ENCODE peak calls at places on chromosomes 5 and 9, in seven cellular contexts. Q is Right ventricle myocardium inferior, O is RKO, R is M059J, J is mucosa of gallbladder, N is left ventricle myocardium superior, S is IMR-90. F is an unnamed sample.

GRCh38 chr9:127838375-127839078 is 15.9 kb downstream of the ENG start:
- DNase-seq in O (peak), R (peak), N (peak), J (no peak), S (peak), Q (peak), F (peak)

GRCh38 chr5:134840811-134841210 is 5.0 kb upstream of the C5orf24 start:
- DNase-seq in Q (no peak), O (no peak), R (peak), J (no peak), S (no peak), N (no peak), F (no peak)

GRCh38 chr9:96867282-96867814 is 13.0 kb upstream of the ZNF782 start:
- DNase-seq in J (no peak), Q (no peak), R (no peak), N (no peak), O (no peak), S (no peak), F (no peak)

GRCh38 chr5:56206126-56206525 is 27.0 kb downstream of the ANKRD55 start:
- DNase-seq in Q (no peak), O (peak), N (no peak), R (peak), S (peak), J (no peak), F (no peak)

GRCh38 chr5:10289353-10289752 is 18.3 kb downstream of the CMBL start:
- DNase-seq in Q (no peak), S (no peak), J (no peak), O (no peak), R (no peak), N (peak), F (peak)

GRCh38 chr5:107653685-107654084 is 17.1 kb downstream of the EFNA5 start:
- DNase-seq in J (no peak), N (no peak), S (no peak), R (no peak), Q (no peak), O (no peak), F (no peak)

GRCh38 chr9:95379630-95380029 is 62.1 kb upstream of the FANCC start:
- DNase-seq in Q (no peak), J (no peak), R (peak), O (no peak), N (no peak), S (no peak), F (no peak)

GRCh38 chr5:172255444-172255843 is 28.1 kb downstream of the UBTD2 start:
- DNase-seq in O (no peak), R (no peak), N (no peak), Q (no peak), S (no peak), J (no peak), F (no peak)

GRCh38 chr5:39176740-39177628 is 42.4 kb downstream of the FYB1 start:
- DNase-seq in J (no peak), R (no peak), S (no peak), O (no peak), N (no peak), Q (no peak), F (no peak)

GRCh38 chr9:101485873-101486692 is 47.6 kb upstream of the RNF20 start:
- DNase-seq in S (peak), N (peak), Q (peak), O (peak), R (peak), J (peak), F (peak)

GRCh38 chr5:141753971-141754713 is 72.1 kb upstream of the ARAP3 start:
- DNase-seq in J (peak), O (peak), R (peak), Q (no peak), N (no peak), S (peak), F (no peak)

GRCh38 chr9:37242089-37242488 is 121.7 kb downstream of the ZCCHC7 start:
- DNase-seq in S (no peak), J (no peak), R (no peak), O (no peak), Q (no peak), N (no peak), F (no peak)

GRCh38 chr5:51378415-51378777 is 4.9 kb upstream of the ISL1 start:
- DNase-seq in O (no peak), N (no peak), S (no peak), R (no peak), Q (no peak), J (no peak), F (no peak)

GRCh38 chr5:95958308-95959014 is 3.2 kb downstream of the ELL2 start:
- DNase-seq in J (no peak), O (peak), Q (no peak), R (peak), S (peak), N (peak), F (no peak)

GRCh38 chr9:27528886-27529315 is 713 bp downstream of the MOB3B start:
- DNase-seq in Q (peak), S (no peak), N (peak), J (peak), O (peak), R (peak), F (peak)

GRCh38 chr9:29393064-29393463 is 1819.8 kb upstream of the C9orf72 start:
- DNase-seq in J (no peak), R (peak), N (no peak), Q (no peak), O (no peak), S (no peak), F (no peak)

F was measured in right cardiac atrium.